ENCODE peak calls at places on chromosomes 16 and 17, in eight cellular contexts. One of them, this sample, is unnamed.

GRCh38 chr16:1771072-1771863 is at the start of gene NME3:
- DNase-seq in GM12878: no peak
- DNase-seq in A549: peak; percentile 76
- DNase-seq in K562: peak; percentile 85
- DNase-seq in H1: no peak
- DNase-seq in HepG2: peak; percentile 17
- DNase-seq in endothelial cell of umbilical vein: peak; percentile 60
- DNase-seq in HCT116: no peak
- DNase-seq in this sample: peak; percentile 73

GRCh38 chr17:55561973-55562495 is 50.8 kb upstream of the SMIM36 start:
- DNase-seq in GM12878: no peak
- DNase-seq in A549: no peak
- DNase-seq in K562: no peak
- DNase-seq in H1: no peak
- DNase-seq in HepG2: no peak
- DNase-seq in endothelial cell of umbilical vein: no peak
- DNase-seq in HCT116: no peak
- DNase-seq in this sample: no peak

GRCh38 chr16:81832801-81833547 is 53.9 kb downstream of the PLCG2 start:
- DNase-seq in GM12878: no peak
- DNase-seq in A549: no peak
- DNase-seq in K562: no peak
- DNase-seq in H1: no peak
- DNase-seq in HepG2: no peak
- DNase-seq in endothelial cell of umbilical vein: no peak
- DNase-seq in HCT116: no peak
- DNase-seq in this sample: no peak

GRCh38 chr16:55479560-55480197 is 681 bp downstream of the MMP2 start:
- DNase-seq in GM12878: no peak
- DNase-seq in A549: no peak
- DNase-seq in K562: no peak
- DNase-seq in H1: no peak
- DNase-seq in HepG2: no peak
- DNase-seq in endothelial cell of umbilical vein: peak; percentile 34
- DNase-seq in HCT116: no peak
- DNase-seq in this sample: no peak

GRCh38 chr16:28930652-28931051 is 1.1 kb upstream of the CD19 start:
- DNase-seq in GM12878: peak; percentile 86
- DNase-seq in A549: no peak
- DNase-seq in K562: no peak
- DNase-seq in H1: no peak
- DNase-seq in HepG2: no peak
- DNase-seq in endothelial cell of umbilical vein: no peak
- DNase-seq in HCT116: no peak
- DNase-seq in this sample: peak; percentile 94

GRCh38 chr17:3532106-3532858 is 25.3 kb downstream of the TRPV3 start:
- DNase-seq in GM12878: no peak
- DNase-seq in A549: no peak
- DNase-seq in K562: no peak
- DNase-seq in H1: no peak
- DNase-seq in HepG2: no peak
- DNase-seq in endothelial cell of umbilical vein: no peak
- DNase-seq in HCT116: no peak
- DNase-seq in this sample: no peak

GRCh38 chr17:80760501-80760900 is 215.9 kb downstream of the RPTOR start:
- DNase-seq in GM12878: peak; percentile 40
- DNase-seq in A549: no peak
- DNase-seq in K562: no peak
- DNase-seq in H1: no peak
- DNase-seq in HepG2: no peak
- DNase-seq in endothelial cell of umbilical vein: peak; percentile 48
- DNase-seq in HCT116: no peak
- DNase-seq in this sample: peak; percentile 50

GRCh38 chr17:68694791-68695485 is 93.8 kb upstream of the FAM20A start:
- DNase-seq in GM12878: no peak
- DNase-seq in A549: no peak
- DNase-seq in K562: no peak
- DNase-seq in H1: no peak
- DNase-seq in HepG2: no peak
- DNase-seq in endothelial cell of umbilical vein: no peak
- DNase-seq in HCT116: no peak
- DNase-seq in this sample: peak; percentile 8

GRCh38 chr16:69397821-69398521 is 12.2 kb upstream of the TERF2 start:
- DNase-seq in GM12878: peak; percentile 19
- DNase-seq in A549: peak; percentile 93
- DNase-seq in K562: peak; percentile 49
- DNase-seq in H1: no peak
- DNase-seq in HepG2: peak; percentile 87
- DNase-seq in endothelial cell of umbilical vein: peak; percentile 90
- DNase-seq in HCT116: peak; percentile 76
- DNase-seq in this sample: peak; percentile 51

GRCh38 chr17:7817643-7817964 is 16.4 kb upstream of the KDM6B start:
- DNase-seq in GM12878: no peak
- DNase-seq in A549: no peak
- DNase-seq in K562: no peak
- DNase-seq in H1: no peak
- DNase-seq in HepG2: no peak
- DNase-seq in endothelial cell of umbilical vein: no peak
- DNase-seq in HCT116: no peak
- DNase-seq in this sample: no peak

GRCh38 chr16:76194621-76195015 is 82.6 kb upstream of the CNTNAP4 start:
- DNase-seq in GM12878: no peak
- DNase-seq in A549: no peak
- DNase-seq in K562: no peak
- DNase-seq in H1: no peak
- DNase-seq in HepG2: no peak
- DNase-seq in endothelial cell of umbilical vein: no peak
- DNase-seq in HCT116: no peak
- DNase-seq in this sample: no peak

GRCh38 chr16:16144416-16144815 is 78.9 kb downstream of the ABCC6 start:
- DNase-seq in GM12878: no peak
- DNase-seq in A549: no peak
- DNase-seq in K562: no peak
- DNase-seq in H1: no peak
- DNase-seq in HepG2: no peak
- DNase-seq in endothelial cell of umbilical vein: no peak
- DNase-seq in HCT116: no peak
- DNase-seq in this sample: no peak

GRCh38 chr17:2958706-2959222 is 104.6 kb downstream of the OR1D5 start:
- DNase-seq in GM12878: no peak
- DNase-seq in A549: peak; percentile 60
- DNase-seq in K562: no peak
- DNase-seq in H1: no peak
- DNase-seq in HepG2: no peak
- DNase-seq in endothelial cell of umbilical vein: no peak
- DNase-seq in HCT116: no peak
- DNase-seq in this sample: no peak

GRCh38 chr17:57707892-57708291 is 37.2 kb downstream of the CCDC182 start:
- DNase-seq in GM12878: no peak
- DNase-seq in A549: no peak
- DNase-seq in K562: no peak
- DNase-seq in H1: no peak
- DNase-seq in HepG2: no peak
- DNase-seq in endothelial cell of umbilical vein: no peak
- DNase-seq in HCT116: no peak
- DNase-seq in this sample: no peak

GRCh38 chr16:87463722-87464690 is 28.8 kb downstream of the ZCCHC14 start:
- DNase-seq in GM12878: no peak
- DNase-seq in A549: no peak
- DNase-seq in K562: peak; percentile 42
- DNase-seq in H1: no peak
- DNase-seq in HepG2: peak; percentile 30
- DNase-seq in endothelial cell of umbilical vein: peak; percentile 96
- DNase-seq in HCT116: no peak
- DNase-seq in this sample: peak; percentile 83

GRCh38 chr16:6377956-6378355 is 954.7 kb upstream of the RBFOX1 start:
- DNase-seq in GM12878: no peak
- DNase-seq in A549: no peak
- DNase-seq in K562: no peak
- DNase-seq in H1: no peak
- DNase-seq in HepG2: no peak
- DNase-seq in endothelial cell of umbilical vein: no peak
- DNase-seq in HCT116: no peak
- DNase-seq in this sample: no peak

GRCh38 chr17:17181666-17182600 is 24.2 kb downstream of the PLD6 start:
- DNase-seq in GM12878: peak; percentile 64
- DNase-seq in A549: no peak
- DNase-seq in K562: no peak
- DNase-seq in H1: no peak
- DNase-seq in HepG2: no peak
- DNase-seq in endothelial cell of umbilical vein: no peak
- DNase-seq in HCT116: no peak
- DNase-seq in this sample: no peak

GRCh38 chr16:8958344-8958808 is 5.3 kb downstream of the USP7 start:
- DNase-seq in GM12878: no peak
- DNase-seq in A549: no peak
- DNase-seq in K562: peak; percentile 40
- DNase-seq in H1: no peak
- DNase-seq in HepG2: no peak
- DNase-seq in endothelial cell of umbilical vein: peak; percentile 54
- DNase-seq in HCT116: no peak
- DNase-seq in this sample: peak; percentile 74

GRCh38 chr16:2043980-2044451 is 3.6 kb downstream of the NTHL1 start:
- DNase-seq in GM12878: no peak
- DNase-seq in A549: no peak
- DNase-seq in K562: no peak
- DNase-seq in H1: no peak
- DNase-seq in HepG2: no peak
- DNase-seq in endothelial cell of umbilical vein: peak; percentile 69
- DNase-seq in HCT116: no peak
- DNase-seq in this sample: no peak

GRCh38 chr17:82917656-82918345 is 78.0 kb upstream of the ZNF750 start:
- DNase-seq in GM12878: no peak
- DNase-seq in A549: no peak
- DNase-seq in K562: peak; percentile 63
- DNase-seq in H1: no peak
- DNase-seq in HepG2: peak; percentile 23
- DNase-seq in endothelial cell of umbilical vein: peak; percentile 21
- DNase-seq in HCT116: no peak
- DNase-seq in this sample: peak; percentile 48
- TF ChIP-seq CTCF in GM12878: no peak
- TF ChIP-seq CTCF in A549: peak; percentile 28
- TF ChIP-seq CTCF in K562: peak; percentile 52
- TF ChIP-seq CTCF in H1: peak; percentile 54
- TF ChIP-seq CTCF in HepG2: peak; percentile 73
- TF ChIP-seq CTCF in endothelial cell of umbilical vein: peak; percentile 65
- TF ChIP-seq CTCF in HCT116: peak; percentile 70
- TF ChIP-seq CTCF in this sample: peak; percentile 48

GRCh38 chr17:64147110-64148016 is 17.4 kb upstream of the ERN1 start:
- DNase-seq in GM12878: no peak
- DNase-seq in A549: peak; percentile 37
- DNase-seq in K562: peak; percentile 28
- DNase-seq in H1: no peak
- DNase-seq in HepG2: peak; percentile 85
- DNase-seq in endothelial cell of umbilical vein: peak; percentile 35
- DNase-seq in HCT116: no peak
- DNase-seq in this sample: peak; percentile 54
- TF ChIP-seq POLR2A in GM12878: no peak
- TF ChIP-seq POLR2A in A549: peak; percentile 68
- TF ChIP-seq POLR2A in K562: peak; percentile 27
- TF ChIP-seq POLR2A in H1: peak; percentile 94
- TF ChIP-seq POLR2A in HepG2: peak; percentile 87
- TF ChIP-seq POLR2A in endothelial cell of umbilical vein: peak; percentile 90
- TF ChIP-seq POLR2A in HCT116: peak; percentile 98
- TF ChIP-seq POLR2A in this sample: peak; percentile 21

DNA sequence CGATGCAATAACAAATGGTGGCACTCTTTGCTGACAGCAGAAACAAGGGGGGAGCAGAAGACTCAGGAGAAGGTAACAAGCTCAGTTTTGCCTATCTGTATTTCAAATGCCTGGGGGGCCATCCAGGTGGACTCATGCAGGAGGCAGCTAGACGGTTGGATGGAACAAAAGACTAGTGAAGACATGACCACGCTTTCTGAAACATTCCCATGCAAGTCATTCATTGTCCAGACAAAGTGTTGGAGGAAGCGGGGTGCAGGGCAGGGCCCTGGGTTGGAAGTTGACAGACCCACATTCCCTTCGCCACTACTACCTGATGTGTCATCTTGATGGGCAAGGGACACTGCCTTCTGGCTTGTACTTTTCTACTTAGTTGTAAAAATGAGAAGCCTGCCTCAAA is 29.8 kb upstream of the CRYBA1 start:
- DNase-seq in GM12878: no peak
- DNase-seq in A549: no peak
- DNase-seq in K562: no peak
- DNase-seq in H1: no peak
- DNase-seq in HepG2: no peak
- DNase-seq in endothelial cell of umbilical vein: no peak
- DNase-seq in HCT116: no peak
- DNase-seq in this sample: no peak
- TF ChIP-seq MAX in GM12878: no peak
- TF ChIP-seq MAX in A549: no peak
- TF ChIP-seq MAX in K562: no peak
- TF ChIP-seq MAX in H1: no peak
- TF ChIP-seq MAX in HepG2: no peak
- TF ChIP-seq MAX in endothelial cell of umbilical vein: no peak
- TF ChIP-seq MAX in HCT116: no peak
- TF ChIP-seq MAX in this sample: no peak

DNA sequence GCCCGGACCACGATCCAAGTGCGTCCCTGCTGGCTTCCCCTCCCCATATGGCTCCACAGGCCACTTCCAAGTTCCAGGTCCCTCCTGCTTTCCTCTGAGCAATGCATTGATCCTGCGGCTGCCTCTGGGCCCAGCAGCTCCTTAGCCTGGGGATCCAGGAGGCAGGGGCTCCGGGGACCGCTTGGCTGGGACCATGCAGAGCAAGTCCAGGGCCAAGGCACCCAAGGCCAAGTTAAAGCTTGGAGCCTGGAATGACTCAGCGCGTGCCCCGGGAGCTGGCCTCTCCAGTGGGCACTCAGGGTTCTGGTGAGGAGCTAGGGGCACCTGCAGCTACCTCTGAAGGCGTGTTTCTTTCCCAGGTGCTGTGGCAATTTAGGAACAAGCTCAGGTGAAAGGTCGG is 51.9 kb upstream of the ENPP7 start:
- DNase-seq in GM12878: no peak
- DNase-seq in A549: no peak
- DNase-seq in K562: no peak
- DNase-seq in H1: no peak
- DNase-seq in HepG2: no peak
- DNase-seq in endothelial cell of umbilical vein: no peak
- DNase-seq in HCT116: no peak
- DNase-seq in this sample: no peak
- TF ChIP-seq CTCF in GM12878: no peak
- TF ChIP-seq CTCF in A549: no peak
- TF ChIP-seq CTCF in K562: no peak
- TF ChIP-seq CTCF in H1: no peak
- TF ChIP-seq CTCF in HepG2: no peak
- TF ChIP-seq CTCF in endothelial cell of umbilical vein: no peak
- TF ChIP-seq CTCF in HCT116: no peak
- TF ChIP-seq CTCF in this sample: no peak